ENCODE peak calls at places on chromosomes 4 and X, in five cellular contexts. T is GM23248, J is H1, E is astrocyte, X is GM23338. G is an unnamed sample.

GRCh38 chrX:32871636-32872035 is 339.7 kb downstream of the DMD start:
- DNase-seq in X (no peak), T (no peak), E (no peak), J (no peak), G (no peak)

GRCh38 chrX:19823031-19823430 is 64.4 kb downstream of the SH3KBP1 start:
- DNase-seq in J (no peak), X (no peak), T (no peak), E (no peak), G (no peak)

GRCh38 chr4:82797591-82798081 is 960 bp downstream of the SCD5 start:
- DNase-seq in T (peak; percentile 64), J (peak; percentile 70), X (peak; percentile 46), E (peak; percentile 46), G (peak; percentile 36)

GRCh38 chr4:121789960-121790829 is 10.9 kb upstream of the EXOSC9 start:
- DNase-seq in T (peak; percentile 82), J (no peak), X (no peak), E (peak; percentile 84), G (peak; percentile 89)

GRCh38 chr4:163694385-163694784 is 199.9 kb downstream of the TMA16 start:
- DNase-seq in X (peak; percentile 23), T (no peak), J (no peak), E (peak; percentile 88), G (peak; percentile 38)

GRCh38 chr4:73868206-73869129 is 725 bp upstream of the CXCL1 start:
- DNase-seq in E (no peak), J (no peak), X (peak; percentile 54), T (no peak), G (peak; percentile 29)

GRCh38 chr4:7652451-7652871 is 217.7 kb upstream of the PSAPL1 start:
- DNase-seq in T (no peak), E (peak; percentile 52), J (no peak), X (no peak), G (peak; percentile 21)

GRCh38 chrX:15146515-15146914 is 123.4 kb downstream of the ASB9 start:
- DNase-seq in X (peak; percentile 50), T (peak; percentile 17), J (peak; percentile 56), E (no peak), G (no peak)

GRCh38 chr4:181967401-181967800 is 275.8 kb upstream of the TENM3 start:
- DNase-seq in T (no peak), X (no peak), E (no peak), J (no peak), G (no peak)

GRCh38 chrX:39725928-39726619 is 371.7 kb downstream of the BCOR start:
- DNase-seq in E (peak; percentile 89), J (no peak), X (no peak), T (peak; percentile 85), G (peak; percentile 89)

GRCh38 chr4:70743728-70744127 is 22.0 kb downstream of the RUFY3 start:
- DNase-seq in X (no peak), J (no peak), T (no peak), E (no peak), G (no peak)

GRCh38 chr4:39043697-39044363 is 11.6 kb upstream of the TMEM156 start:
- DNase-seq in T (peak; percentile 40), J (no peak), X (peak; percentile 17), E (peak; percentile 24), G (no peak)

GRCh38 chr4:40187386-40187913 is 9.4 kb upstream of the RHOH start:
- DNase-seq in X (no peak), T (no peak), J (no peak), E (no peak), G (no peak)

GRCh38 chr4:173494013-173494970 is 35.7 kb downstream of the HAND2 start:
- DNase-seq in E (peak; percentile 52), J (peak; percentile 69), X (peak; percentile 96), T (peak; percentile 85), G (peak; percentile 63)

GRCh38 chr4:5954056-5954760 is 61.3 kb upstream of the CRMP1 start:
- DNase-seq in J (no peak), X (no peak), E (no peak), T (no peak), G (no peak)

GRCh38 chr4:80138556-80139538 is 58.5 kb upstream of the PRDM8 start:
- DNase-seq in E (peak; percentile 63), X (no peak), J (no peak), T (peak; percentile 68), G (peak; percentile 57)

GRCh38 chr4:138113819-138114415 is 128.2 kb downstream of the SLC7A11 start:
- DNase-seq in J (no peak), E (peak; percentile 69), X (no peak), T (peak; percentile 72), G (peak; percentile 50)

GRCh38 chr4:5976921-5977320 is 41.3 kb downstream of the C4orf50 start:
- DNase-seq in T (no peak), X (no peak), E (no peak), J (no peak), G (no peak)

GRCh38 chr4:47824844-47825243 is 13.0 kb downstream of the CORIN start:
- DNase-seq in E (no peak), J (no peak), T (no peak), X (peak; percentile 11), G (no peak)

GRCh38 chr4:16024009-16024408 is 59.8 kb downstream of the PROM1 start:
- DNase-seq in J (no peak), T (peak; percentile 67), E (peak; percentile 37), X (no peak), G (peak; percentile 45)

GRCh38 chr4:55834086-55834795 is 14.7 kb downstream of the EXOC1L start:
- DNase-seq in X (no peak), J (no peak), E (no peak), T (no peak), G (no peak)

GRCh38 chr4:130257271-130257670 is 1161.3 kb downstream of the C4orf33 start:
- DNase-seq in X (no peak), E (peak; percentile 81), J (no peak), T (peak; percentile 10), G (peak; percentile 18)

GRCh38 chr4:123163501-123163900 is 233.1 kb upstream of the SPRY1 start:
- DNase-seq in E (no peak), X (no peak), J (no peak), T (peak; percentile 3), G (no peak)

GRCh38 chrX:132331000-132331399 is 111.8 kb upstream of the RAP2C start:
- DNase-seq in J (no peak), X (no peak), E (no peak), T (no peak), G (no peak)

GRCh38 chr4:183288955-183289354 is 31.1 kb downstream of the CLDN22 start:
- DNase-seq in J (no peak), X (peak; percentile 4), T (no peak), E (no peak), G (no peak)

GRCh38 chrX:134537179-134537945 is 77.4 kb downstream of the HPRT1 start:
- DNase-seq in J (no peak), X (no peak), T (peak; percentile 73), E (peak; percentile 54), G (peak; percentile 63)

GRCh38 chr4:65437102-65437501 is 233.2 kb downstream of the EPHA5 start:
- DNase-seq in J (no peak), X (no peak), E (no peak), T (no peak), G (no peak)

GRCh38 chr4:30802622-30803323 is 82.6 kb downstream of the PCDH7 start:
- DNase-seq in E (peak; percentile 87), T (peak; percentile 4), X (no peak), J (no peak), G (peak; percentile 88)

GRCh38 chrX:113726009-113726408 is 857.9 kb upstream of the HTR2C start:
- DNase-seq in T (no peak), X (no peak), J (no peak), E (no peak), G (no peak)

GRCh38 chrX:124415115-124415798 is 68.9 kb downstream of the SH2D1A start:
- DNase-seq in E (no peak), T (no peak), X (no peak), J (no peak), G (no peak)

GRCh38 chr4:107035711-107036601 is at the start of gene DKK2:
- DNase-seq in T (peak; percentile 76), E (peak; percentile 24), X (peak; percentile 62), J (peak; percentile 66), G (peak; percentile 50)

GRCh38 chr4:124940387-124940786 is 227.9 kb upstream of the ANKRD50 start:
- DNase-seq in E (peak; percentile 99), J (no peak), T (peak; percentile 95), X (no peak), G (peak; percentile 97)

GRCh38 chr4:128475597-128475996 is 188.0 kb upstream of the PGRMC2 start:
- DNase-seq in E (no peak), X (no peak), T (no peak), J (no peak), G (no peak)

GRCh38 chr4:2743518-2744445 is 12.4 kb downstream of the TNIP2 start:
- DNase-seq in E (no peak), T (no peak), X (no peak), J (no peak), G (no peak)

GRCh38 chr4:154208424-154208823 is 283.2 kb downstream of the DCHS2 start:
- DNase-seq in T (peak; percentile 47), X (peak; percentile 69), J (no peak), E (no peak), G (no peak)

GRCh38 chr4:100908540-100908939 is 390.7 kb upstream of the EMCN start:
- DNase-seq in T (no peak), X (no peak), E (no peak), J (no peak), G (no peak)

GRCh38 chr4:100907465-100908454 is 389.9 kb upstream of the EMCN start:
- DNase-seq in E (peak; percentile 2), J (no peak), X (no peak), T (peak; percentile 32), G (peak; percentile 6)

DNA sequence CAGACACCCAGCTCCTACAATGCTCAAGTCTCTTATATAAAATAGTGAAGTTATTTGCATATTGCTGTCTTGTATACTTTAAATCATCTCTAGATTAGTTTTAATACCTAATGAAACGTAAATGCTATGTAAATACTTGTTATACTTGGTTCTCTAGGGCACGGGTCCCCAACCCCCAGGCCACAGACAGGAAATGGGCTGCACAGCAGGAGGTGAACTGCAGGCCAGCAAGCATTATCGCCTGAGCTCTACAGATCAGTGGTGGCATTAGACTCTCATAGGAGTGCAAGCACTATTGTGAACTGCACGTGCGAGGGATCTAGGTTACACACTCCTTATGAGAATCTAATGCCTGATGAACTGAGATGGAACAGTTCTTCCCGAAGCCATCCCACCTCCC is 395.9 kb upstream of the EMCN start:
- DNase-seq in E (no peak), T (no peak), X (peak; percentile 69), J (peak; percentile 60), G (no peak)
- TF ChIP-seq EZH2 in E (no peak), T (no peak), X (no peak), J (no peak), G (no peak)

GRCh38 chr4:145937990-145938611 is 522 bp downstream of the ZNF827 start:
- DNase-seq in J (peak; percentile 48), E (peak; percentile 26), T (peak; percentile 69), X (peak; percentile 80), G (peak; percentile 42)
- H3K4me2 ChIP-seq in J (peak overlapping the region; percentile 92), E (peak overlapping the region; percentile 97), T (peak overlapping the region; percentile 91), X (peak overlapping the region; percentile 75), G (peak overlapping the region; percentile 98)

GRCh38 chr4:8905773-8906667 is 34.4 kb upstream of the HMX1 start:
- DNase-seq in X (no peak), J (peak; percentile 37), T (no peak), E (no peak), G (no peak)
- TF ChIP-seq EZH2 in X (no peak), J (no peak), T (no peak), E (no peak), G (no peak)

DNA sequence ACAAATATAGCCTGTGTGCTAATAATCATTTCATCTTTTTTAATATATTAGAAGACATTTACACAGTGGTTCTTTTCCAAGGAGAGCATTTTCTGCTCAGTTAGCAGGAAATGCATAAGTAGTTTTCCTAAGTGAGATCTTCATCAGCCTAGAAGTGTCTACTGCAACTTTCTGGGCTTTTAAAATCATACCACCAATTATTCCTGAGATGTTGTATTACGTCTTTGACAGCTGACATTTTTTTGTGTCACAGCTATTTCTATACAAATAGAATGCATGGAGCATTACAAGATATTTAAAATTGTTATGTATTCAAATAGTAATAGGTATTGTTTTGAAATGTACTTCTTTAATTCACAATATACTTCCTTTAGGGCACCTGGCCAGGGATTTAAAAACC is 158.0 kb downstream of the GRID2 start:
- DNase-seq in J (no peak), T (no peak), E (no peak), X (no peak), G (no peak)
- H3K4me2 ChIP-seq in J (no peak overlapping the region), T (no peak overlapping the region), E (no peak overlapping the region), X (peak overlapping the region; percentile 46), G (no peak overlapping the region)